ENCODE peak calls at places on chromosome 15, in nine cellular contexts. One of them, this sample, is unnamed. For H3K4me1, the result is how much of the 10 kb centered on the place peaks cover.

GRCh38 chr15:84734794-84735479 is 13.5 kb upstream of the ZNF592 start:
- DNase-seq in uterus: no peak
- DNase-seq in heart left ventricle: peak
- DNase-seq in Peyer's patch: peak
- DNase-seq in heart right ventricle: no peak
- DNase-seq in IMR-90: peak
- DNase-seq in mucosa of descending colon: peak
- DNase-seq in HCT116: peak
- DNase-seq in upper lobe of right lung: peak
- DNase-seq in this sample: peak

GRCh38 chr15:85730001-85730820 is 64.5 kb downstream of the KLHL25 start:
- DNase-seq in uterus: no peak
- DNase-seq in heart left ventricle: no peak
- DNase-seq in Peyer's patch: no peak
- DNase-seq in heart right ventricle: no peak
- DNase-seq in IMR-90: peak
- DNase-seq in mucosa of descending colon: peak
- DNase-seq in HCT116: peak
- DNase-seq in upper lobe of right lung: no peak
- DNase-seq in this sample: no peak

GRCh38 chr15:76342046-76342381 is 5.4 kb downstream of the ISL2 start:
- DNase-seq in uterus: no peak
- DNase-seq in heart left ventricle: no peak
- DNase-seq in Peyer's patch: no peak
- DNase-seq in heart right ventricle: no peak
- DNase-seq in IMR-90: no peak
- DNase-seq in mucosa of descending colon: no peak
- DNase-seq in HCT116: no peak
- DNase-seq in upper lobe of right lung: no peak
- DNase-seq in this sample: no peak

GRCh38 chr15:69074011-69074842 is 59.7 kb downstream of the NOX5 start:
- DNase-seq in uterus: peak
- DNase-seq in heart left ventricle: peak
- DNase-seq in Peyer's patch: no peak
- DNase-seq in heart right ventricle: peak
- DNase-seq in IMR-90: peak
- DNase-seq in mucosa of descending colon: peak
- DNase-seq in HCT116: no peak
- DNase-seq in upper lobe of right lung: peak
- DNase-seq in this sample: peak

GRCh38 chr15:80152896-80153876 is at the start of gene FAH:
- DNase-seq in uterus: no peak
- DNase-seq in heart left ventricle: no peak
- DNase-seq in Peyer's patch: peak
- DNase-seq in heart right ventricle: no peak
- DNase-seq in IMR-90: peak
- DNase-seq in mucosa of descending colon: peak
- DNase-seq in HCT116: no peak
- DNase-seq in upper lobe of right lung: no peak
- DNase-seq in this sample: peak

GRCh38 chr15:80580107-80580506 is 115.0 kb upstream of the ABHD17C start:
- DNase-seq in uterus: no peak
- DNase-seq in heart left ventricle: no peak
- DNase-seq in Peyer's patch: no peak
- DNase-seq in heart right ventricle: no peak
- DNase-seq in IMR-90: peak
- DNase-seq in mucosa of descending colon: no peak
- DNase-seq in HCT116: no peak
- DNase-seq in upper lobe of right lung: no peak
- DNase-seq in this sample: peak

GRCh38 chr15:87645723-87646122 is 610.8 kb downstream of the NTRK3 start:
- DNase-seq in uterus: no peak
- DNase-seq in heart left ventricle: no peak
- DNase-seq in Peyer's patch: no peak
- DNase-seq in heart right ventricle: no peak
- DNase-seq in IMR-90: no peak
- DNase-seq in mucosa of descending colon: no peak
- DNase-seq in HCT116: no peak
- DNase-seq in upper lobe of right lung: no peak
- DNase-seq in this sample: no peak

GRCh38 chr15:69749797-69750196 is 297.2 kb downstream of the RPLP1 start:
- DNase-seq in uterus: no peak
- DNase-seq in heart left ventricle: no peak
- DNase-seq in Peyer's patch: no peak
- DNase-seq in heart right ventricle: no peak
- DNase-seq in IMR-90: no peak
- DNase-seq in mucosa of descending colon: peak
- DNase-seq in HCT116: peak
- DNase-seq in upper lobe of right lung: no peak
- DNase-seq in this sample: no peak

GRCh38 chr15:67115567-67115966 is 50.2 kb downstream of the SMAD3 start:
- DNase-seq in uterus: no peak
- DNase-seq in heart left ventricle: no peak
- DNase-seq in Peyer's patch: no peak
- DNase-seq in heart right ventricle: no peak
- DNase-seq in IMR-90: no peak
- DNase-seq in mucosa of descending colon: no peak
- DNase-seq in HCT116: no peak
- DNase-seq in upper lobe of right lung: no peak
- DNase-seq in this sample: no peak

GRCh38 chr15:79218588-79219200 is 63.8 kb upstream of the ANKRD34C start:
- DNase-seq in uterus: no peak
- DNase-seq in heart left ventricle: no peak
- DNase-seq in Peyer's patch: no peak
- DNase-seq in heart right ventricle: no peak
- DNase-seq in IMR-90: peak
- DNase-seq in mucosa of descending colon: no peak
- DNase-seq in HCT116: peak
- DNase-seq in upper lobe of right lung: no peak
- DNase-seq in this sample: no peak

GRCh38 chr15:29666241-29666640 is 156.0 kb downstream of the TJP1 start:
- DNase-seq in uterus: no peak
- DNase-seq in heart left ventricle: no peak
- DNase-seq in Peyer's patch: no peak
- DNase-seq in heart right ventricle: no peak
- DNase-seq in IMR-90: no peak
- DNase-seq in mucosa of descending colon: no peak
- DNase-seq in HCT116: no peak
- DNase-seq in upper lobe of right lung: no peak
- DNase-seq in this sample: no peak

GRCh38 chr15:45720183-45720582 is 85.4 kb downstream of the SQOR start:
- DNase-seq in uterus: no peak
- DNase-seq in heart left ventricle: no peak
- DNase-seq in Peyer's patch: no peak
- DNase-seq in heart right ventricle: no peak
- DNase-seq in IMR-90: no peak
- DNase-seq in mucosa of descending colon: no peak
- DNase-seq in HCT116: no peak
- DNase-seq in upper lobe of right lung: no peak
- DNase-seq in this sample: no peak

GRCh38 chr15:45719490-45719889 is 84.7 kb downstream of the SQOR start:
- DNase-seq in uterus: no peak
- DNase-seq in heart left ventricle: peak
- DNase-seq in Peyer's patch: no peak
- DNase-seq in heart right ventricle: no peak
- DNase-seq in IMR-90: peak
- DNase-seq in mucosa of descending colon: no peak
- DNase-seq in HCT116: no peak
- DNase-seq in upper lobe of right lung: no peak
- DNase-seq in this sample: no peak

GRCh38 chr15:45715528-45715927 is 80.7 kb downstream of the SQOR start:
- DNase-seq in uterus: no peak
- DNase-seq in heart left ventricle: no peak
- DNase-seq in Peyer's patch: no peak
- DNase-seq in heart right ventricle: no peak
- DNase-seq in IMR-90: peak
- DNase-seq in mucosa of descending colon: no peak
- DNase-seq in HCT116: no peak
- DNase-seq in upper lobe of right lung: no peak
- DNase-seq in this sample: no peak

GRCh38 chr15:45710657-45711056 is 75.8 kb downstream of the SQOR start:
- DNase-seq in uterus: no peak
- DNase-seq in heart left ventricle: no peak
- DNase-seq in Peyer's patch: no peak
- DNase-seq in heart right ventricle: no peak
- DNase-seq in IMR-90: no peak
- DNase-seq in mucosa of descending colon: peak
- DNase-seq in HCT116: no peak
- DNase-seq in upper lobe of right lung: no peak
- DNase-seq in this sample: no peak

DNA sequence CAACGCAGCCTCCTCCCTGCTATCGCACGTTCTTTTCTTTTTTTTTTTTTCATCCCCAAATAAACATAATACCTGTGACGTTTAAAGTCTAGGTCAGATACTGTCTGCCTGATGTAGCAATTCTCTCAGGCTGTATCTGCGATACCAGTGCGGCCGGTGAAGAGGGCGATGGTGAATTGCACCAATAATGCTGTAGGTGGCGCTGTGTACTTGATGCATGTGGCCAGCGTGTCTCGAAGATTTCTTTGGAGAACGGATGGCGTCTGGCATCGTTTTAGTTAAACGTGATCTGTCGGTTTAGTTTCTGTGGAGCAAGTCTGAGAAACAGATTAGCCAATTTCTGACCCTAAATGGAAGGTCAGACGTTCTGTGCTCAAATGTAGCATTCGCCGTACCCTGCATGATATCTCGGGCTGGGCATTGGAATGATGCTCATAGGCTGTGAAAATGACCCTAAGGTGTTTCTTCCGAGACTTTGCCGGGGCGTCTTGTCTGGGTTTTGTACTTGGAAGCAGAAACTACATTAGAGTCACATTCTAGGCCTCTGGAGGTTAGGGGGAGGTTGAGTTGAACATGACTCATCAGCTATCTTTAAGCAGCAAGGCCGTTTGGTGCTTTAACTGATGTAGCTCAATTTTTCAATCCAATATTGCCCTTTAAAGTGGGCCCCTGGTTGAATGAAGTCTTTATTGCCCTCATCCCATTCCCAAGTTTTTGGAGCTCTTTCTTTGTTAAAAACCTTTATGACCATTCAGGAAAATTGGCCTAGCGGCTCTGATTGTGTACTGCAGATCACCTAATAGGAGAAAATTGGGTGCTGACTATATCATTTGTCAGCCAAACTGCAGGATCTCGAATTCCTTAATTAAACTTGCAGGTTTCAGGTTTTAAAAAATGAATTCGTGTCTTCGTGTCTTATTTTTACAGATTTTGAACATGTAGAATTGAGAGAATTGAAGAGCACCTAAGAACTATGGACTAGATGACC is 80.0 kb downstream of the SQOR start:
- DNase-seq in uterus: peak
- DNase-seq in heart left ventricle: peak
- DNase-seq in Peyer's patch: no peak
- DNase-seq in heart right ventricle: peak
- DNase-seq in IMR-90: peak
- DNase-seq in mucosa of descending colon: peak
- DNase-seq in HCT116: peak
- DNase-seq in upper lobe of right lung: no peak
- DNase-seq in this sample: peak
- H3K4me3 ChIP-seq in uterus: no peak
- H3K4me3 ChIP-seq in heart left ventricle: peak
- H3K4me3 ChIP-seq in Peyer's patch: no peak
- H3K4me3 ChIP-seq in heart right ventricle: no peak
- H3K4me3 ChIP-seq in IMR-90: no peak
- H3K4me3 ChIP-seq in mucosa of descending colon: no peak
- H3K4me3 ChIP-seq in HCT116: no peak
- H3K4me3 ChIP-seq in upper lobe of right lung: no peak
- H3K4me3 ChIP-seq in this sample: no peak

DNA sequence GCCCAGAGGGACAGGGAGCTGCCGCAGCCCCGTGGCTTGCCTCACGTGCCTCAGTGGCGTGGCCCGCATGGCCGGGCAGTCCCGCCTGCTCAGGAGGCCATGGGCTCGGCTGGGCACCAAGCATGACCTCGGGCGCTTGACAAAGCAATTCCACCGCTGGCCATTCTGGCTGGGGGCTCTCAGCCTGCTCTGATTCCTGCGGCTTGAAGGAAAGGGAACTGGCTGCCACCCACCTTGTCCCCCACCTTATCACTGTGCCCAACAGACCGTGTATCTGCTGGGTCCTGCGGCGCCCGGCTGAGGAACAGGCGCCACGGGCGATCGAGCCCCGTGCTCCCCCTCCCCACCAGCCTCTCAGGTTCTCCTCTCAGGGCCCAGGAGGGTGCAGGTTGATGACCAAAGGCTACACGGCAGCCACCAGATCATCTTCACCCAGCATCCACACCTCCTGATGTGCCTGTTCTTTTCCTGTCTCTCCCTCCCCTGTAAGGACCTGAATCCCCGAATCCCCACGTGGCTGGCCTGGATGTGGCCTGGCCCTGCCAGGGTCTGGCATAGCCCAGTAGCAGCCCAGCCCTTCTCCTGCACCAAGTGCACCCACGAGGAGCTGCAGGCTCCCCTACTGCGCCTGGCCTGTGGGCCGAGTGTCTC is 20.6 kb downstream of the CYFIP1 start:
- DNase-seq in uterus: no peak
- DNase-seq in heart left ventricle: no peak
- DNase-seq in Peyer's patch: no peak
- DNase-seq in heart right ventricle: no peak
- DNase-seq in IMR-90: no peak
- DNase-seq in mucosa of descending colon: no peak
- DNase-seq in HCT116: no peak
- DNase-seq in upper lobe of right lung: no peak
- DNase-seq in this sample: no peak
- H3K4me1 ChIP-seq in uterus: under half
- H3K4me1 ChIP-seq in heart left ventricle: under half
- H3K4me1 ChIP-seq in Peyer's patch: under half
- H3K4me1 ChIP-seq in heart right ventricle: half or more
- H3K4me1 ChIP-seq in IMR-90: under half
- H3K4me1 ChIP-seq in mucosa of descending colon: under half
- H3K4me1 ChIP-seq in HCT116: under half
- H3K4me1 ChIP-seq in upper lobe of right lung: half or more
- H3K4me1 ChIP-seq in this sample: under half

DNA sequence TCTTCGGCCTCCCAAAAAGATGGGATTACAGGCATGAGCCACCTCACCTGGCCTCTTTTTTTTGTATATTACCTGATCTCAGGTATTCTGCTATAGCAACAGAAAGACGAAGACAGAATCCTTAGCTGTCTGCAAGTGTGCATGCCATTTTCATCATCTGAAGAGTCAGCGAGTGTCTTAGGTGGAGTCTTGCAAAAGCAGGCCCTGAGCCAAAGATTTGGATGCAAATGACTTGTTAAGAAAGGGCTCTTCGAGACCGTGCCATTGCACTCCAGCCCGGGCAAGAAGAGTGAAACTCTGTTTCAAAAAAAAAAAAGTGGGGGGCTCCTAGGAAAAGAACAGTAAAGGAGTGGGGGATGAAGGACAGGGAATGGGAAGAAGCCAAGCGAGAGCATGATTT is 10.2 kb upstream of the TRIM69 start:
- DNase-seq in uterus: no peak
- DNase-seq in heart left ventricle: no peak
- DNase-seq in Peyer's patch: no peak
- DNase-seq in heart right ventricle: no peak
- DNase-seq in IMR-90: no peak
- DNase-seq in mucosa of descending colon: peak
- DNase-seq in HCT116: no peak
- DNase-seq in upper lobe of right lung: no peak
- DNase-seq in this sample: no peak
- H3K4me3 ChIP-seq in uterus: no peak
- H3K4me3 ChIP-seq in heart left ventricle: peak
- H3K4me3 ChIP-seq in Peyer's patch: peak
- H3K4me3 ChIP-seq in heart right ventricle: peak
- H3K4me3 ChIP-seq in IMR-90: no peak
- H3K4me3 ChIP-seq in mucosa of descending colon: no peak
- H3K4me3 ChIP-seq in HCT116: no peak
- H3K4me3 ChIP-seq in upper lobe of right lung: peak
- H3K4me3 ChIP-seq in this sample: no peak

GRCh38 chr15:90414408-90415028 is 26.5 kb downstream of the IQGAP1 start:
- DNase-seq in uterus: no peak
- DNase-seq in heart left ventricle: no peak
- DNase-seq in Peyer's patch: no peak
- DNase-seq in heart right ventricle: no peak
- DNase-seq in IMR-90: peak
- DNase-seq in mucosa of descending colon: no peak
- DNase-seq in HCT116: no peak
- DNase-seq in upper lobe of right lung: no peak
- DNase-seq in this sample: peak
- H3K4me1 ChIP-seq in uterus: under half
- H3K4me1 ChIP-seq in heart left ventricle: under half
- H3K4me1 ChIP-seq in Peyer's patch: under half
- H3K4me1 ChIP-seq in heart right ventricle: half or more
- H3K4me1 ChIP-seq in IMR-90: under half
- H3K4me1 ChIP-seq in mucosa of descending colon: under half
- H3K4me1 ChIP-seq in HCT116: half or more
- H3K4me1 ChIP-seq in upper lobe of right lung: half or more
- H3K4me1 ChIP-seq in this sample: under half

This sample was measured in SJSA1.